ENCODE peak calls at places on chromosome 13, in five cellular contexts. T is heart right ventricle, R is fibroblast of mammary gland, Z is retinal pigment epithelial cell, D is AG04450. Q is an unnamed sample.

GRCh38 chr13:74087304-74087703 is 46.9 kb downstream of the KLF12 start:
- DNase-seq in D (no peak), Z (no peak), R (no peak), T (no peak), Q (no peak)

GRCh38 chr13:111531505-111531904 is 211.1 kb downstream of the TEX29 start:
- DNase-seq in T (no peak), R (peak), D (no peak), Z (no peak), Q (peak)

GRCh38 chr13:23956106-23956505 is 58.8 kb upstream of the C1QTNF9B start:
- DNase-seq in R (peak), T (no peak), D (no peak), Z (peak), Q (peak)

GRCh38 chr13:20001351-20001750 is 42.8 kb downstream of the ZMYM2 start:
- DNase-seq in Z (no peak), T (no peak), R (no peak), D (no peak), Q (no peak)

GRCh38 chr13:44365008-44365407 is 8.6 kb upstream of the SERP2 start:
- DNase-seq in T (no peak), R (peak), D (peak), Z (no peak), Q (peak)

GRCh38 chr13:95326695-95327094 is 25.4 kb upstream of the ABCC4 start:
- DNase-seq in Z (no peak), D (no peak), T (no peak), R (no peak), Q (no peak)

GRCh38 chr13:88670509-88670908 is 999.3 kb downstream of the SLITRK5 start:
- DNase-seq in R (no peak), T (no peak), Z (no peak), D (no peak), Q (no peak)

GRCh38 chr13:27634231-27634630 is 12.5 kb downstream of the POLR1D start:
- DNase-seq in R (no peak), T (no peak), D (no peak), Z (no peak), Q (no peak)

GRCh38 chr13:39245688-39246087 is 207.4 kb downstream of the NHLRC3 start:
- DNase-seq in R (no peak), Z (no peak), T (no peak), D (no peak), Q (no peak)

GRCh38 chr13:47372742-47373141 is 475.9 kb upstream of the HTR2A start:
- DNase-seq in D (no peak), Z (no peak), R (peak), T (no peak), Q (no peak)

GRCh38 chr13:49351871-49352270 is 92.0 kb downstream of the CAB39L start:
- DNase-seq in T (no peak), Z (no peak), R (no peak), D (peak), Q (no peak)

GRCh38 chr13:40442826-40443225 is 223.6 kb downstream of the FOXO1 start:
- DNase-seq in Z (no peak), D (no peak), R (no peak), T (no peak), Q (no peak)

GRCh38 chr13:81393686-81394085 is 1052.8 kb upstream of the SPRY2 start:
- DNase-seq in Z (no peak), R (no peak), T (no peak), D (no peak), Q (no peak)

GRCh38 chr13:74730556-74731331 is 596.5 kb upstream of the KLF12 start:
- DNase-seq in Z (no peak), D (no peak), T (peak), R (no peak), Q (no peak)

GRCh38 chr13:74927823-74928222 is 554.1 kb downstream of the TBC1D4 start:
- DNase-seq in R (no peak), Z (no peak), T (no peak), D (no peak), Q (no peak)

GRCh38 chr13:48235100-48235813 is 2.3 kb downstream of the ITM2B start:
- DNase-seq in R (no peak), Z (no peak), D (no peak), T (peak), Q (no peak)

GRCh38 chr13:27171244-27171829 is at the start of gene USP12:
- DNase-seq in T (peak), Z (no peak), R (peak), D (no peak), Q (no peak)

GRCh38 chr13:35768551-35768950 is 292.1 kb upstream of the MAB21L1 start:
- DNase-seq in T (no peak), R (peak), D (no peak), Z (peak), Q (no peak)

GRCh38 chr13:31209819-31210209 is 10.0 kb downstream of the B3GLCT start:
- DNase-seq in Z (no peak), R (no peak), D (no peak), T (no peak), Q (no peak)

GRCh38 chr13:33109801-33110200 is 93.6 kb downstream of the KL start:
- DNase-seq in Z (no peak), T (no peak), R (peak), D (no peak), Q (no peak)

GRCh38 chr13:61414686-61415664 is 674 bp downstream of the PCDH20 start:
- DNase-seq in D (no peak), R (no peak), Z (peak), T (no peak), Q (peak)

GRCh38 chr13:95480131-95480545 is 72.4 kb upstream of the CLDN10 start:
- DNase-seq in D (no peak), Z (no peak), R (peak), T (peak), Q (no peak)

DNA sequence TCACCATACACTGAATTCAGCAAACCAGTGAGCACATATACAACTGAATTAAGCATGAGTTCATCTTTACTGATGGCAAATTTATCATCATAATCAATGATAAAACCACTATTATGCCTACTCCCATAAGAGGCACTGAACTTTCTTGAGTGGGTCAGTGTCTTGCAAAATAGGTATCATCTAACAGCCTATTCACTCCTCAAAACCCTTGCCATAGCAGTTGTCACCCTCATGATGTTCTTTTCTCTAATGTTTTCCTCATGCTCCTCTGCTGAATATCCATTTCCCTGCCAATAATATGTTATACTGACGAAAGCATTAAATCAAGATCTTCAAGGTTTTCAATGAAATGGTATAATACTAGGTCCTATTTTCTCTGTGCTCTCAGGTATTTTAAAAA is 5.6 kb downstream of the ARGLU1 start:
- DNase-seq in D (no peak), Z (no peak), R (peak), T (no peak), Q (no peak)
- H3K4me3 ChIP-seq in D (no peak), Z (no peak), R (no peak), T (no peak), Q (no peak)

DNA sequence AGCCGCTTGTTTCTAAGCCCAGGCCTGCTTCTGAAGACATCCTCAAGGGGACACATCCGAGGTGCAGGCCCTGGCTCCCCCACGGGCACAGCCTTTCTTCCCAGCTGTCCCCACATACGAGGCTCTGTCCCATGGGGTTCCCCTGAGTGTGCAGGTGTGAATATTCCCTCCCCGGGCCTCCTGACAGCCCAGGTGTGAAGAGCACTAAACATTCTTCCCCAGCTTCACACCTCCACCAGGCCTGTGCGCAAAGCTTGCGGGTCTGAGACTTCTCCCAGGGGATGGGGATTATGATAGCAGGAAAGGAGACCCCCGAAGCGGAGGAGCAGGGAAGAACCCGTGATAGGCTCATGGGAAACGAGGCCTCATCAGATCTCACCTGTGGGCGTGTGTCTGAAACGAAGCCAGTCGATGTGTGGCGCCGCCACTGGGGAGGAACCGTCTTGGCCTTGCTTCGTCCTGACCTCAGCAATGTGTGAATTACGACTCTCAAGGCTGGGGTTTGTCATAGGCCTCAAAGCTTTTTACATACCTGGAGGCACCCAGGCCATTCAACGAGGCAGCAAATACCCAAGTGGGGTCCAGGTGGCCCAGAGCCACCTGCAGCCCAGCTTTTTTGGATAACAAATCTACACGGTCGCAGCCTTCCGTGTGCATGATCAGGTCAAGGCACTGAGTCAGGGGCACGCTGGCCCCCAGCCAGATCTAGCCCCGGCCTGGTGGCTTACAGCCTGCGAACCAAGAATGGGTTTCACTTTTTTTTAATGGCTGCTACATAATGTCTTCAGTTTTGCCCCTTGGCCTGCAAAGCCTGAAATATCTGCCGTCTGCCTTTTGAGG is 134.3 kb downstream of the STK24 start:
- DNase-seq in R (no peak), T (no peak), D (no peak), Z (no peak), Q (no peak)
- TF ChIP-seq CTCF in R (no peak), T (no peak), D (no peak), Z (no peak), Q (no peak)

DNA sequence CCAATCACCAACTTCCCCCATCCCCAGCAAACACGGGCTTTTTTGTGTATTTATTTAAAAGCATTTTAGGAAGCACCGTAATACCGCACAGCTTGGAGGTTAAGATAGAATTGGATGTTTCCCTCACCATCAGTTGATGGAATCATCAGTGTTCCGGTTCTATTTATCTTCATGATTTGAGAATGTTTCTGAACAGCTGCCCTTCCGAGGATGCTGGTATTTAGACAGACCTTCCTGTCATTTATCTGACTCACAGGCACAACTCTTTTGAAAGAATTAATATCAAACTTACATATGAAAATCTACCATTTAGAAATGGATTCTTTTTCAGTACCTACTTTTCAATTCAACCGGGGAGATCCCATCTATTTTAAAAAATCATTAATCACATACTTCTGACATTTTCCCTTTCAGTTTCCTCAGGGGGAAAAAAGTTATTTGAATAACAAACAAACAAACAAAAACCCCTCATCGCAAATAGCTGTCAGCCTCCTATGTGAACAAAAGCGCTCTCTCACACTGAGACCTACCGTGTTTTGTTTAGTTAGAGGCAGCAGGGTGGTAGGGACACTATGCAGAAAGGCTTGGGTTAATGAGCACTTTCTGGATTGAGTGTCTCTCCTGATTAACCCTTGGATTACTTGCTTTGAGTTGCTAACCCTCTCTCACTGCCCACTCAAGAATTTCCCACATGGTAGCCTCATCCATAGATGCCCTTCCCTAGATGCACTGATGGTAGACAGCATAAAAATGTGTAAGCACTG is 189.3 kb downstream of the TM9SF2 start:
- DNase-seq in Z (no peak), T (no peak), D (no peak), R (no peak), Q (no peak)
- H3K4me3 ChIP-seq in Z (no peak), T (no peak), D (no peak), R (no peak), Q (no peak)

DNA sequence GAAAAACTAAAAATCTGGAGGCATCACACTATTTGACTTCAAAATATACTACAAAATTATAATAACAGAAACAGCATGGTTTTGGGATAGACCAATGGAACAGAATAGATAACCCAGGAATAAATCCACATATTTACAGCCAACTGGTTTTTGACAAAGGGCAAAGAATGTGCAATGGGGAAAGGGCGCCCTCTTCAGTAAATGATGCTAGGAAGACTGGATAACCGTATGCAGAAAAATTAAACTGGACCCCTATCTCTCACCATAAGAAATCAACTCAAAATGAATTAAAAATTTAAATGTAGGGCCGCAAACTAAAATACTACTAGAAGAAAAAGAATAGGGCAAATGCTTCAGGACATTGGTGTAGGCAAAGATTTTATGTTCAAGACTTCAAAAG is 440.5 kb upstream of the SGCG start:
- DNase-seq in D (no peak), T (no peak), Z (no peak), R (peak), Q (no peak)
- TF ChIP-seq CTCF in D (no peak), T (no peak), Z (peak), R (peak), Q (peak)

DNA sequence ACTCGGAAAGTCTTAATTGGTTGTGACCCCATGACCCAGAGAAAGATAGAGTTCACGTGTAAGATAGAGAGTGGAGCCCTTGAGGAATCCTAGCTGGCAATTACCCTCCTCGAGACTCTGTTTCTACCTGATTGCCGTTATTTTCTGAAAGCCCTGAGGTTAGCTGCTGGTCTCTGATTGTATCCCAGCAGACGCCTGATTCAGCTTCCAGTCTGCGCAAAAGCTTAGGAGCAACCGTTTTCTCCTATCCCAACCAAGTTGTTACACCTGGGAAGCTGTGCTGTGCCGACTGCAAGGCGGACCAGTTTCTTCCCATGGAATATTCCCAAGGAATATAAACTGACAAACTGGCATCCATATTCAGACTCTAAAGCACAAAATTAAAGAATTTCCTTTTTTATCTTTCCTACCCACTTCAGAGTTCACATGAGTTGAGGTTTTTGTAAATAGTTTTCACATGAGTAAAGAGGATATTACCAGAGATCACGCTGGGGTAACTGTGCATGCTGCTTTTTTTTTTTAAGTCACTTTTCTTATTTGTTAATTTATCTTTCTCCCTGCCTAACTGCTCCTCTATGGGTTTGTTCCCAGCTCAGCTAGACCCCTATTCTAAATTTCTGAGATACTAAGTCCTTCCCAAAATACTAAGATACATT is 1.5 kb upstream of the TRPC4 start:
- DNase-seq in D (no peak), R (peak), Z (peak), T (no peak), Q (no peak)
- H3K4me3 ChIP-seq in D (peak), R (no peak), Z (peak), T (no peak), Q (no peak)

GRCh38 chr13:22618002-22618401 is 562.8 kb upstream of the SGCG start:
- DNase-seq in R (no peak), D (no peak), Z (no peak), T (no peak), Q (no peak)
- TF ChIP-seq CTCF in R (no peak), D (no peak), Z (no peak), T (no peak), Q (no peak)

DNA sequence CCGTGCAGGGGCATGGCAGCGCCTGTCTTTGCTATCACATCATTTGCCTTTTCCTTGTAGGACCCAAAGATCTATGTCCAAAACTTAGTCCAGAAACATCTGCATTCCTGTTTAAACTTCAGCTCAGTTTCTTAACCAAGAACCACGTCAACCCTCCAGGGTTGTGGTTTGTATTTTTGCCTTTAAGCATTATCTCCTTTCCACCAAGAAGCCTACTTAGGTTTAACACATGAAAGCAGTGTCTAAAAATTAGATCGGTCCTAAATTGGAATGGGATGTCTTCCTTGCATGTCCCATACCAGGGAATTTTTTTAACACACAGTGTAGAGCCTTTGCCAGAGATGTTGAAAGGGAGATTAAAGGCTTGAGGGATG is 38.8 kb downstream of the DHRS12 start:
- DNase-seq in Z (no peak), R (no peak), D (no peak), T (no peak), Q (no peak)
- H3K4me3 ChIP-seq in Z (no peak), R (no peak), D (peak), T (no peak), Q (peak)

Q was measured in epithelial cell of proximal tubule.